ENCODE peak calls at places on chromosomes 3 and 15, in six cellular contexts. J, D, H, X, E and S are unnamed samples.
A peak's percentile ranks its signal among the peaks of the same experiment; 100 is the strongest.

GRCh38 chr3:154151969-154152368 is 30.8 kb downstream of the ARHGEF26 start:
- DNase-seq in H (no peak), D (no peak), J (no peak), E (no peak), X (no peak), S (peak; percentile 39)

GRCh38 chr3:116018651-116019050 is 395.3 kb downstream of the GAP43 start:
- DNase-seq in D (no peak), X (no peak), E (no peak), J (no peak), H (no peak), S (no peak)

GRCh38 chr3:36543276-36543997 is 163.1 kb downstream of the STAC start:
- DNase-seq in X (no peak), E (no peak), D (no peak), J (no peak), H (no peak), S (peak; percentile 13)

GRCh38 chr3:182533394-182533793 is 259.9 kb upstream of the ATP11B start:
- DNase-seq in X (no peak), E (peak; percentile 44), H (no peak), J (no peak), D (no peak), S (no peak)

GRCh38 chr3:30112904-30113484 is 493.4 kb upstream of the TGFBR2 start:
- DNase-seq in E (no peak), J (no peak), X (no peak), H (no peak), D (no peak), S (peak; percentile 86)

GRCh38 chr3:48688737-48689075 is 3.0 kb upstream of the NCKIPSD start:
- DNase-seq in H (no peak), J (no peak), D (no peak), E (no peak), X (no peak), S (no peak)

GRCh38 chr3:197216169-197216860 is 82.1 kb downstream of the DLG1 start:
- DNase-seq in H (no peak), D (no peak), X (no peak), J (no peak), E (no peak), S (peak; percentile 79)

GRCh38 chr3:57670543-57670942 is 22.3 kb downstream of the DENND6A start:
- DNase-seq in J (no peak), E (no peak), X (no peak), H (no peak), D (no peak), S (no peak)

GRCh38 chr15:74616020-74616939 is 644 bp downstream of the CLK3 start:
- DNase-seq in J (peak; percentile 48), E (peak; percentile 69), X (peak; percentile 44), D (peak; percentile 79), H (no peak), S (peak; percentile 83)

GRCh38 chr15:50164458-50164857 is 17.5 kb upstream of the SLC27A2 start:
- DNase-seq in D (no peak), X (no peak), E (no peak), J (no peak), H (no peak), S (no peak)

GRCh38 chr3:4999626-5000184 is 20.5 kb downstream of the BHLHE40 start:
- DNase-seq in H (no peak), D (no peak), E (peak; percentile 68), X (no peak), J (no peak), S (no peak)

GRCh38 chr3:4776980-4777581 is 202.2 kb upstream of the BHLHE40 start:
- DNase-seq in X (no peak), J (no peak), E (no peak), H (no peak), D (no peak), S (peak; percentile 47)

GRCh38 chr15:25417604-25418003 is 21.2 kb downstream of the UBE3A start:
- DNase-seq in H (no peak), D (no peak), J (no peak), E (no peak), X (no peak), S (no peak)

GRCh38 chr15:86236721-86237121 is 157.1 kb downstream of the AGBL1 start:
- DNase-seq in X (no peak), E (no peak), J (no peak), D (no peak), H (no peak), S (no peak)

GRCh38 chr3:46711770-46712169 is 5.9 kb downstream of the PRSS50 start:
- DNase-seq in D (peak; percentile 0), X (no peak), H (no peak), E (no peak), J (no peak), S (no peak)